ENCODE peak calls at places on chromosomes 7 and 10, in five cellular contexts. Y is stimulated activated CD4-positive, alpha-beta T cell treated with anti-CD3 and anti-CD28 coated beads, Interleukin-4, amount 100 ng/mL, for 48 hours; H is H54; S is naive thymus-derived CD4-positive, alpha-beta T cell; K is activated effector memory CD4-positive, alpha-beta T cell treated with Interleukin-2 at 50 U/mL for 16 hours. G is an unnamed sample.

GRCh38 chr10:324593-324992 is 189.3 kb downstream of the ZMYND11 start:
- DNase-seq in Y (no peak), H (no peak), S (no peak), K (no peak), G (no peak)

GRCh38 chr7:142307246-142307900 is 49.5 kb upstream of the PRSS58 start:
- DNase-seq in Y (no peak), H (no peak), S (no peak), K (no peak), G (no peak)

GRCh38 chr10:16944961-16945360 is 127.7 kb upstream of the RSU1 start:
- DNase-seq in Y (no peak), H (no peak), S (no peak), K (no peak), G (no peak)

GRCh38 chr10:6300106-6300783 is 97.5 kb downstream of the PFKFB3 start:
- DNase-seq in Y (no peak), H (no peak), S (peak; percentile 50), K (peak; percentile 7), G (peak; percentile 12)

GRCh38 chr7:98733036-98733435 is 116.0 kb downstream of the NPTX2 start:
- DNase-seq in Y (peak; percentile 32), H (peak; percentile 63), S (no peak), K (no peak), G (peak; percentile 52)

GRCh38 chr10:43202657-43203490 is 64.0 kb downstream of the RASGEF1A start:
- DNase-seq in Y (peak; percentile 29), H (no peak), S (peak; percentile 20), K (no peak), G (peak; percentile 38)

GRCh38 chr7:12458520-12459131 is 55.0 kb upstream of the VWDE start:
- DNase-seq in Y (no peak), H (peak; percentile 38), S (no peak), K (no peak), G (no peak)

GRCh38 chr7:151207315-151207714 is 3.0 kb downstream of the H2BK1 start:
- DNase-seq in Y (no peak), H (no peak), S (no peak), K (no peak), G (peak; percentile 28)

GRCh38 chr10:130461631-130462030 is 325.4 kb downstream of the GLRX3 start:
- DNase-seq in Y (no peak), H (no peak), S (no peak), K (no peak), G (no peak)

GRCh38 chr10:74821501-74821900 is 4.9 kb upstream of the KAT6B start:
- DNase-seq in Y (no peak), H (no peak), S (no peak), K (no peak), G (no peak)

GRCh38 chr10:99329238-99329890 is at the start of gene CNNM1:
- DNase-seq in Y (peak; percentile 9), H (no peak), S (no peak), K (no peak), G (no peak)

GRCh38 chr7:92794386-92794785 is 42.0 kb downstream of the CDK6 start:
- DNase-seq in Y (no peak), H (no peak), S (no peak), K (no peak), G (no peak)

GRCh38 chr10:127196227-127196954 is at the start of gene INSYN2A:
- DNase-seq in Y (no peak), H (peak; percentile 55), S (no peak), K (no peak), G (no peak)

GRCh38 chr7:66013938-66014337 is 31.9 kb upstream of the GUSB start:
- DNase-seq in Y (no peak), H (no peak), S (no peak), K (no peak), G (no peak)

GRCh38 chr10:69180525-69181204 is 631 bp downstream of the SUPV3L1 start:
- DNase-seq in Y (peak; percentile 6), H (peak; percentile 32), S (peak; percentile 76), K (no peak), G (no peak)

GRCh38 chr7:15860264-15860949 is 173.9 kb upstream of the MEOX2 start:
- DNase-seq in Y (no peak), H (no peak), S (no peak), K (no peak), G (no peak)

GRCh38 chr7:127287133-127287532 is 34.4 kb upstream of the GRM8 start:
- DNase-seq in Y (no peak), H (no peak), S (no peak), K (no peak), G (no peak)

GRCh38 chr7:27453702-27454405 is 208.8 kb downstream of the HIBADH start:
- DNase-seq in Y (no peak), H (peak; percentile 65), S (no peak), K (no peak), G (no peak)

GRCh38 chr7:98788921-98789320 is 80.9 kb downstream of the TMEM130 start:
- DNase-seq in Y (no peak), H (no peak), S (no peak), K (no peak), G (no peak)

GRCh38 chr10:32949221-32949678 is 8.8 kb downstream of the ITGB1 start:
- DNase-seq in Y (no peak), H (no peak), S (no peak), K (no peak), G (no peak)

GRCh38 chr7:78326870-78327269 is 528.3 kb downstream of the PHTF2 start:
- DNase-seq in Y (no peak), H (no peak), S (no peak), K (no peak), G (no peak)

GRCh38 chr7:45679516-45679915 is 105.3 kb downstream of the ADCY1 start:
- DNase-seq in Y (no peak), H (no peak), S (no peak), K (no peak), G (no peak)